ENCODE peak calls at places on chromosomes 11 and 22, in six cellular contexts. Y is GM23248; Q is midbrain; Z is ELR; C is AG10803; W is activated effector memory CD4-positive, alpha-beta T cell treated with Interleukin-2 at 50 U/mL for 16 hours. R is an unnamed sample.

GRCh38 chr22:33361581-33361980 is 303.4 kb upstream of the SYN3 start:
- DNase-seq in Y (peak; percentile 59), Q (no peak), Z (no peak), C (peak; percentile 3), W (no peak), R (no peak)

GRCh38 chr11:14418801-14419417 is 59.9 kb upstream of the RRAS2 start:
- DNase-seq in Y (peak; percentile 17), Q (no peak), Z (peak; percentile 60), C (no peak), W (no peak), R (no peak)

GRCh38 chr11:33920838-33921613 is 29.1 kb upstream of the LMO2 start:
- DNase-seq in Y (peak; percentile 44), Q (no peak), Z (peak; percentile 62), C (no peak), W (no peak), R (no peak)

GRCh38 chr11:62540804-62541671 is 5.6 kb downstream of the AHNAK start:
- DNase-seq in Y (peak; percentile 54), Q (no peak), Z (peak; percentile 35), C (no peak), W (peak; percentile 9), R (no peak)

GRCh38 chr11:125513705-125514265 is 17.7 kb upstream of the FEZ1 start:
- DNase-seq in Y (no peak), Q (no peak), Z (no peak), C (no peak), W (no peak), R (no peak)

GRCh38 chr11:103544874-103545273 is 435.6 kb downstream of the DYNC2H1 start:
- DNase-seq in Y (no peak), Q (no peak), Z (no peak), C (no peak), W (no peak), R (no peak)

GRCh38 chr11:61891331-61892084 is at the start of gene FADS3:
- DNase-seq in Y (peak; percentile 87), Q (peak; percentile 91), Z (peak; percentile 82), C (peak; percentile 84), W (peak; percentile 51), R (peak; percentile 64)

GRCh38 chr11:67615455-67616430 is 9.0 kb downstream of the NDUFV1 start:
- DNase-seq in Y (peak; percentile 52), Q (no peak), Z (peak; percentile 39), C (no peak), W (peak; percentile 27), R (no peak)

GRCh38 chr11:131408011-131408640 is 37.7 kb downstream of the NTM start:
- DNase-seq in Y (peak; percentile 76), Q (peak; percentile 32), Z (peak; percentile 54), C (peak; percentile 52), W (no peak), R (no peak)

GRCh38 chr11:67059671-67060070 is 3.0 kb downstream of the RHOD start:
- DNase-seq in Y (no peak), Q (no peak), Z (no peak), C (no peak), W (no peak), R (no peak)

GRCh38 chr22:46062971-46063631 is 86.1 kb upstream of the WNT7B start:
- DNase-seq in Y (peak; percentile 55), Q (no peak), Z (no peak), C (no peak), W (no peak), R (no peak)

GRCh38 chr11:67504950-67505561 is at the start of gene PITPNM1:
- DNase-seq in Y (peak; percentile 69), Q (peak; percentile 21), Z (peak; percentile 64), C (peak; percentile 29), W (peak; percentile 63), R (peak; percentile 69)

GRCh38 chr11:63999349-64000025 is 13.2 kb downstream of the OTUB1 start:
- DNase-seq in Y (peak; percentile 79), Q (no peak), Z (peak; percentile 54), C (no peak), W (peak; percentile 54), R (peak; percentile 48)

GRCh38 chr11:69122642-69123431 is 32.9 kb upstream of the SMIM38 start:
- DNase-seq in Y (peak; percentile 79), Q (no peak), Z (peak; percentile 91), C (peak; percentile 67), W (peak; percentile 18), R (peak; percentile 45)

GRCh38 chr22:45612451-45612901 is 59.2 kb upstream of the ATXN10 start:
- DNase-seq in Y (peak; percentile 94), Q (no peak), Z (peak; percentile 90), C (peak; percentile 81), W (peak; percentile 23), R (peak; percentile 9)

GRCh38 chr11:12867531-12867930 is 141.6 kb upstream of the RASSF10 start:
- DNase-seq in Y (no peak), Q (no peak), Z (no peak), C (no peak), W (no peak), R (no peak)

GRCh38 chr11:60951611-60951908 is 416 bp downstream of the SLC15A3 start:
- DNase-seq in Y (no peak), Q (no peak), Z (no peak), C (no peak), W (no peak), R (no peak)

GRCh38 chr22:31650391-31650790 is 11.6 kb downstream of the PISD start:
- DNase-seq in Y (peak; percentile 87), Q (no peak), Z (peak; percentile 81), C (peak; percentile 94), W (no peak), R (no peak)

GRCh38 chr11:65947133-65947532 is 1.9 kb downstream of the TSGA10IP start:
- DNase-seq in Y (no peak), Q (no peak), Z (no peak), C (no peak), W (no peak), R (no peak)

GRCh38 chr11:71373791-71374454 is 74.3 kb downstream of the DHCR7 start:
- DNase-seq in Y (no peak), Q (no peak), Z (no peak), C (no peak), W (no peak), R (no peak)

GRCh38 chr22:22948651-22949611 is 61.3 kb downstream of the IGLL5 start:
- DNase-seq in Y (peak; percentile 62), Q (no peak), Z (peak; percentile 9), C (peak; percentile 75), W (no peak), R (no peak)

GRCh38 chr11:78714539-78714938 is 139.9 kb upstream of the NARS2 start:
- DNase-seq in Y (no peak), Q (no peak), Z (no peak), C (no peak), W (no peak), R (no peak)

GRCh38 chr11:68927280-68928107 is 23.8 kb downstream of the IGHMBP2 start:
- DNase-seq in Y (no peak), Q (no peak), Z (no peak), C (no peak), W (no peak), R (no peak)

GRCh38 chr11:33542921-33543320 is 157.7 kb downstream of the C11orf91 start:
- DNase-seq in Y (peak; percentile 49), Q (peak; percentile 38), Z (peak; percentile 55), C (peak; percentile 46), W (no peak), R (no peak)

GRCh38 chr11:706439-706956 is 467 bp downstream of the EPS8L2 start:
- DNase-seq in Y (peak; percentile 87), Q (no peak), Z (peak; percentile 71), C (peak; percentile 43), W (no peak), R (no peak)

GRCh38 chr11:32259641-32260081 is 168.8 kb downstream of the RCN1 start:
- DNase-seq in Y (peak; percentile 30), Q (no peak), Z (peak; percentile 41), C (peak; percentile 10), W (no peak), R (no peak)

GRCh38 chr22:38317237-38317994 is at the start of gene CSNK1E:
- DNase-seq in Y (peak; percentile 87), Q (peak; percentile 74), Z (peak; percentile 77), C (peak; percentile 58), W (peak; percentile 60), R (peak; percentile 71)

GRCh38 chr11:47714554-47715081 is 551 bp downstream of the AGBL2 start:
- DNase-seq in Y (peak; percentile 53), Q (no peak), Z (peak; percentile 35), C (peak; percentile 28), W (no peak), R (no peak)

GRCh38 chr11:60912223-60912850 is 1.6 kb upstream of the TMEM109 start:
- DNase-seq in Y (no peak), Q (no peak), Z (no peak), C (no peak), W (no peak), R (peak; percentile 65)

GRCh38 chr11:13923716-13924650 is 38.5 kb upstream of the SPON1 start:
- DNase-seq in Y (no peak), Q (no peak), Z (no peak), C (no peak), W (no peak), R (peak; percentile 40)

GRCh38 chr11:44575288-44575672 is 9.8 kb downstream of the CD82 start:
- DNase-seq in Y (peak; percentile 81), Q (no peak), Z (peak; percentile 85), C (peak; percentile 65), W (no peak), R (no peak)

GRCh38 chr11:59667812-59668187 is 1.0 kb downstream of the PATL1 start:
- DNase-seq in Y (no peak), Q (no peak), Z (no peak), C (no peak), W (no peak), R (no peak)

GRCh38 chr11:38718659-38719058 is 2120.6 kb upstream of the RAG2 start:
- DNase-seq in Y (no peak), Q (no peak), Z (peak; percentile 0), C (no peak), W (no peak), R (no peak)

GRCh38 chr11:130692220-130692619 is 224.1 kb downstream of the SNX19 start:
- DNase-seq in Y (no peak), Q (no peak), Z (no peak), C (no peak), W (no peak), R (no peak)